ENCODE peak calls at places on chromosomes 5 and 9, in five cellular contexts. L is mesendoderm, C is IMR-90, A is H1, S is H9. N is an unnamed sample.
A peak's percentile ranks its signal among the peaks of the same experiment; 100 is the strongest.

GRCh38 chr9:4983541-4984165 is 1.4 kb upstream of the JAK2 start:
- DNase-seq in L (peak; percentile 56), C (no peak), A (no peak), S (no peak), N (no peak)

GRCh38 chr5:35790462-35790822 is 66.2 kb upstream of the IL7R start:
- DNase-seq in L (no peak), C (no peak), A (no peak), S (no peak), N (no peak)

GRCh38 chr5:64144429-64145215 is 21.0 kb upstream of the RNF180 start:
- DNase-seq in L (no peak), C (no peak), A (no peak), S (no peak), N (no peak)

GRCh38 chr9:117927354-117927753 is 223.2 kb downstream of the TLR4 start:
- DNase-seq in L (peak; percentile 31), C (no peak), A (peak; percentile 13), S (peak; percentile 60), N (no peak)

GRCh38 chr5:152838241-152838786 is 433.2 kb upstream of the NMUR2 start:
- DNase-seq in L (no peak), C (no peak), A (no peak), S (no peak), N (no peak)

GRCh38 chr5:33271606-33272005 is 169.2 kb upstream of the TARS1 start:
- DNase-seq in L (no peak), C (peak; percentile 7), A (no peak), S (no peak), N (no peak)

GRCh38 chr5:31361234-31361633 is 167.7 kb downstream of the CDH6 start:
- DNase-seq in L (no peak), C (peak; percentile 76), A (no peak), S (no peak), N (no peak)

GRCh38 chr5:158751961-158752655 is 347.6 kb downstream of the EBF1 start:
- DNase-seq in L (no peak), C (no peak), A (no peak), S (no peak), N (no peak)

GRCh38 chr5:50463726-50464125 is 22.6 kb upstream of the EMB start:
- DNase-seq in L (no peak), C (no peak), A (no peak), S (no peak), N (no peak)

GRCh38 chr9:69035438-69036316 is at the start of gene FXN:
- DNase-seq in L (peak; percentile 87), C (peak; percentile 75), A (peak; percentile 53), S (peak; percentile 83), N (peak; percentile 78)

GRCh38 chr5:179889885-179890284 is 17.8 kb downstream of the TBC1D9B start:
- DNase-seq in L (no peak), C (no peak), A (no peak), S (no peak), N (no peak)

GRCh38 chr5:58855851-58856739 is 273.2 kb downstream of the RAB3C start:
- DNase-seq in L (no peak), C (no peak), A (no peak), S (no peak), N (no peak)

GRCh38 chr9:105700598-105701544 is 6.5 kb downstream of the TMEM38B start:
- DNase-seq in L (no peak), C (no peak), A (no peak), S (no peak), N (no peak)

GRCh38 chr9:85639675-85640186 is 102.0 kb downstream of the AGTPBP1 start:
- DNase-seq in L (no peak), C (no peak), A (no peak), S (no peak), N (no peak)

GRCh38 chr9:121298016-121298538 is 30.1 kb downstream of the GSN start:
- DNase-seq in L (no peak), C (no peak), A (no peak), S (no peak), N (peak; percentile 21)

GRCh38 chr5:170749911-170750431 is 33.6 kb upstream of the GABRP start:
- DNase-seq in L (no peak), C (no peak), A (no peak), S (peak; percentile 12), N (no peak)

GRCh38 chr5:16489322-16489791 is 23.8 kb upstream of the ZNF622 start:
- DNase-seq in L (peak; percentile 36), C (peak; percentile 64), A (no peak), S (no peak), N (no peak)

GRCh38 chr5:32600057-32600622 is 14.8 kb downstream of the SUB1 start:
- DNase-seq in L (no peak), C (peak; percentile 86), A (no peak), S (no peak), N (no peak)

GRCh38 chr5:93039888-93040287 is 541.1 kb downstream of the NR2F1-AS1 start:
- DNase-seq in L (no peak), C (no peak), A (no peak), S (no peak), N (no peak)

GRCh38 chr9:20557890-20558608 is 64.2 kb downstream of the MLLT3 start:
- DNase-seq in L (no peak), C (no peak), A (no peak), S (no peak), N (no peak)

GRCh38 chr9:6054280-6055099 is 39.1 kb upstream of the RANBP6 start:
- DNase-seq in L (peak; percentile 92), C (peak; percentile 70), A (peak; percentile 29), S (peak; percentile 82), N (peak; percentile 65)

GRCh38 chr9:133054194-133054890 is 7.4 kb upstream of the CEL start:
- DNase-seq in L (no peak), C (no peak), A (no peak), S (no peak), N (no peak)

GRCh38 chr9:15982182-15982581 is 429.3 kb downstream of the CCDC171 start:
- DNase-seq in L (peak; percentile 39), C (no peak), A (no peak), S (no peak), N (no peak)

GRCh38 chr5:178766936-178767912 is 36.8 kb upstream of the ZNF354A start:
- DNase-seq in L (no peak), C (no peak), A (no peak), S (no peak), N (no peak)

GRCh38 chr5:114449836-114450515 is 88.1 kb downstream of the KCNN2 start:
- DNase-seq in L (peak; percentile 80), C (peak; percentile 72), A (peak; percentile 43), S (peak; percentile 79), N (peak; percentile 64)

GRCh38 chr5:164296603-164297080 is 791.2 kb downstream of the MAT2B start:
- DNase-seq in L (peak; percentile 72), C (peak; percentile 18), A (peak; percentile 57), S (peak; percentile 78), N (peak; percentile 88)

GRCh38 chr5:180012316-180012715 is 59.2 kb downstream of the RNF130 start:
- DNase-seq in L (no peak), C (no peak), A (no peak), S (no peak), N (no peak)

GRCh38 chr9:93071464-93071863 is 13.0 kb downstream of the SUSD3 start:
- DNase-seq in L (peak; percentile 79), C (peak; percentile 18), A (no peak), S (peak; percentile 72), N (no peak)

GRCh38 chr5:147860641-147861025 is 17.9 kb upstream of the SCGB3A2 start:
- DNase-seq in L (no peak), C (no peak), A (no peak), S (peak; percentile 43), N (no peak)

GRCh38 chr5:485943-486491 is 38.2 kb downstream of the SLC9A3 start:
- DNase-seq in L (no peak), C (no peak), A (no peak), S (no peak), N (no peak)

GRCh38 chr5:127254729-127255284 is 35.8 kb upstream of the MEGF10 start:
- DNase-seq in L (no peak), C (peak; percentile 78), A (no peak), S (no peak), N (no peak)

GRCh38 chr9:34025062-34025461 is 23.6 kb downstream of the UBAP2 start:
- DNase-seq in L (no peak), C (peak; percentile 40), A (no peak), S (no peak), N (no peak)
- H3K4ac ChIP-seq in L (no peak overlapping the region), C (no peak overlapping the region), A (no peak overlapping the region), S (no peak overlapping the region), N (no peak overlapping the region)

GRCh38 chr9:17437813-17438212 is 141.1 kb upstream of the SH3GL2 start:
- DNase-seq in L (no peak), C (no peak), A (no peak), S (no peak), N (no peak)
- H3K4ac ChIP-seq in L (no peak overlapping the region), C (no peak overlapping the region), A (no peak overlapping the region), S (no peak overlapping the region), N (no peak overlapping the region)

DNA sequence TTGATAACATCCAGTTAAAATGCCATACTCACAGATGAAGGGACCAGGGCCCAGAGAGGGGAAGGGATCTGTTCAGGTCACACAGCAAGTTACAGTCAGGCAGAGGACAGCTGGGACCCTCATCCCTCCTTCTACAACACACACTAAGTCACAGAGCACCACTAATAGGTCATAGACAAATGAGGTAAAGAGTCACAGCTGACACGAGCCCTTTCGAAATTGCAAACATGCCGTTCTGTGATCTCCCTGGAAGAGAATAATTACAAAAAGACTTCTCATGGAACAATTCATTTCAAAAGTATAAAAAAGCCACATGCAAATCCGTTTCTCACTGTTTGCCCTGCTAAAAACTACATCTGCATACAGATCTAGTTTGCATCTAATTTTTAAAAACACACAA is 15.5 kb downstream of the IGFBPL1 start:
- DNase-seq in L (no peak), C (no peak), A (no peak), S (no peak), N (no peak)
- H3K4ac ChIP-seq in L (no peak overlapping the region), C (no peak overlapping the region), A (no peak overlapping the region), S (no peak overlapping the region), N (no peak overlapping the region)

GRCh38 chr5:116569999-116570398 is 4.6 kb downstream of the SEMA6A start:
- DNase-seq in L (no peak), C (no peak), A (no peak), S (no peak), N (no peak)

GRCh38 chr5:116572375-116573278 is 2.0 kb downstream of the SEMA6A start:
- DNase-seq in L (peak; percentile 74), C (no peak), A (no peak), S (no peak), N (peak; percentile 54)

GRCh38 chr5:116573279-116573616 is 1.4 kb downstream of the SEMA6A start:
- DNase-seq in L (peak; percentile 64), C (no peak), A (no peak), S (no peak), N (peak; percentile 48)

GRCh38 chr5:116573617-116574431 is 799 bp downstream of the SEMA6A start:
- DNase-seq in L (peak; percentile 41), C (no peak), A (no peak), S (no peak), N (peak; percentile 39)

DNA sequence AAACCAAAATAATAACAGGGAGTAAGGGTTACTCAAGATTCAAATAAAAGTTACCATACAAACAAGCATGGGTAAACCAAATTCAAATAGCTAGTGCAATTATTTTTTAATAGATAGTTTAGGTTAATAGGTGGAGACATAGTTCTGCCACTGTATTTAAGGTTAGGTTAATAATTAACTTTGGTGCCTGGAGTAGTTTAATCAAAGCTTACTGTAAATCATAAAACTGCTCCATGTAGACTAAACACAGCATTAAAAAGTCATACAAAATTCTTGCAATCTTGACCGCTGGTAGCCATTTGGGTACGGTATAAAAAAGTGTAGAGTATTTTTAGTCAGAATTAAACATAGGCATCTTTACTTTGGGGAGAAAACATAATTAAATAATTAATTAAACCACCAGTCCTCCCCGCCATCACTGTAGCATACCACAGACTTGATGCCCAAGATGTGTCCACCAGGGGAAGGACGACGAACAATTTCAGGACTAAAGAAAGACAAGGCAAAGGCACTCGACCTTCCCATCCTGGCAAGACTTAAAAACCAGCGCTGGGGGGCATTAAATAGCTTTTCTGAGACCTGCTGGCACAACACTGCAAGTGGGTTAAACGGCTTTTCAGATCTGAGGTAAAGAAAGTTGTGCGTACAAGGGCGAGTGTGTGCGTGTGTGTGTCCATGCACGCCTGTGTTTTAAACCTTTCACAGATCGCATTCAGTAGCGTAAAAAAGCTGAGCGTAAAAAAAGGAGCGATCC is 2.9 kb downstream of the SEMA6A start:
- DNase-seq in L (peak; percentile 74), C (no peak), A (no peak), S (no peak), N (no peak)
- H3K4ac ChIP-seq in L (no peak overlapping the region), C (no peak overlapping the region), A (no peak overlapping the region), S (no peak overlapping the region), N (no peak overlapping the region)